ENCODE peak calls at places on chromosomes 2 and 18, in seven cellular contexts. One of them, this sample, is unnamed.

GRCh38 chr2:185456517-185456916 is 282.1 kb upstream of the FSIP2 start:
- DNase-seq in glomerular endothelial cell: no peak
- DNase-seq in AG10803: peak
- DNase-seq in RCC 7860: no peak
- DNase-seq in HCEC 1CT: peak
- DNase-seq in osteoblast: no peak
- DNase-seq in activated T-helper 1 cell treated with anti-CD3 and anti-CD28 coated beads, Interleukin-2, amount 50 U/mL, for 16 hours: no peak
- DNase-seq in this sample: no peak

GRCh38 chr2:222358876-222359275 is 60.1 kb upstream of the PAX3 start:
- DNase-seq in osteoblast: peak
- DNase-seq in RCC 7860: no peak
- DNase-seq in AG10803: peak
- DNase-seq in activated T-helper 1 cell treated with anti-CD3 and anti-CD28 coated beads, Interleukin-2, amount 50 U/mL, for 16 hours: no peak
- DNase-seq in glomerular endothelial cell: no peak
- DNase-seq in HCEC 1CT: no peak
- DNase-seq in this sample: peak

GRCh38 chr18:66601649-66602048 is 2.2 kb downstream of the CDH19 start:
- DNase-seq in activated T-helper 1 cell treated with anti-CD3 and anti-CD28 coated beads, Interleukin-2, amount 50 U/mL, for 16 hours: no peak
- DNase-seq in HCEC 1CT: no peak
- DNase-seq in RCC 7860: no peak
- DNase-seq in osteoblast: no peak
- DNase-seq in AG10803: no peak
- DNase-seq in glomerular endothelial cell: no peak
- DNase-seq in this sample: no peak

GRCh38 chr2:59584958-59585357 is 968.5 kb downstream of the BCL11A start:
- DNase-seq in osteoblast: no peak
- DNase-seq in activated T-helper 1 cell treated with anti-CD3 and anti-CD28 coated beads, Interleukin-2, amount 50 U/mL, for 16 hours: no peak
- DNase-seq in AG10803: no peak
- DNase-seq in RCC 7860: no peak
- DNase-seq in HCEC 1CT: no peak
- DNase-seq in glomerular endothelial cell: no peak
- DNase-seq in this sample: no peak

GRCh38 chr2:85578243-85579180 is 1.1 kb downstream of the VAMP8 start:
- DNase-seq in AG10803: no peak
- DNase-seq in osteoblast: peak
- DNase-seq in glomerular endothelial cell: no peak
- DNase-seq in RCC 7860: no peak
- DNase-seq in HCEC 1CT: no peak
- DNase-seq in activated T-helper 1 cell treated with anti-CD3 and anti-CD28 coated beads, Interleukin-2, amount 50 U/mL, for 16 hours: no peak
- DNase-seq in this sample: no peak

GRCh38 chr18:23191952-23192662 is 56.8 kb downstream of the CABLES1 start:
- DNase-seq in activated T-helper 1 cell treated with anti-CD3 and anti-CD28 coated beads, Interleukin-2, amount 50 U/mL, for 16 hours: no peak
- DNase-seq in osteoblast: peak
- DNase-seq in glomerular endothelial cell: peak
- DNase-seq in AG10803: peak
- DNase-seq in RCC 7860: peak
- DNase-seq in HCEC 1CT: peak
- DNase-seq in this sample: peak

GRCh38 chr2:73107211-73107926 is 5.4 kb downstream of the RAB11FIP5 start:
- DNase-seq in activated T-helper 1 cell treated with anti-CD3 and anti-CD28 coated beads, Interleukin-2, amount 50 U/mL, for 16 hours: no peak
- DNase-seq in HCEC 1CT: peak
- DNase-seq in glomerular endothelial cell: no peak
- DNase-seq in AG10803: peak
- DNase-seq in osteoblast: peak
- DNase-seq in RCC 7860: no peak
- DNase-seq in this sample: no peak

GRCh38 chr18:78979682-78980278 is at the start of gene SALL3:
- DNase-seq in RCC 7860: no peak
- DNase-seq in activated T-helper 1 cell treated with anti-CD3 and anti-CD28 coated beads, Interleukin-2, amount 50 U/mL, for 16 hours: no peak
- DNase-seq in osteoblast: peak
- DNase-seq in glomerular endothelial cell: no peak
- DNase-seq in AG10803: no peak
- DNase-seq in HCEC 1CT: no peak
- DNase-seq in this sample: no peak

GRCh38 chr2:29766191-29766590 is 155.2 kb downstream of the ALK start:
- DNase-seq in osteoblast: peak
- DNase-seq in HCEC 1CT: peak
- DNase-seq in activated T-helper 1 cell treated with anti-CD3 and anti-CD28 coated beads, Interleukin-2, amount 50 U/mL, for 16 hours: no peak
- DNase-seq in AG10803: peak
- DNase-seq in glomerular endothelial cell: no peak
- DNase-seq in RCC 7860: no peak
- DNase-seq in this sample: no peak

GRCh38 chr2:148812306-148812705 is 62.7 kb upstream of the KIF5C start:
- DNase-seq in activated T-helper 1 cell treated with anti-CD3 and anti-CD28 coated beads, Interleukin-2, amount 50 U/mL, for 16 hours: no peak
- DNase-seq in HCEC 1CT: peak
- DNase-seq in osteoblast: peak
- DNase-seq in AG10803: peak
- DNase-seq in glomerular endothelial cell: no peak
- DNase-seq in RCC 7860: peak
- DNase-seq in this sample: peak

GRCh38 chr2:210009896-210010295 is 7.5 kb downstream of the RPE start:
- DNase-seq in osteoblast: no peak
- DNase-seq in AG10803: no peak
- DNase-seq in glomerular endothelial cell: no peak
- DNase-seq in HCEC 1CT: no peak
- DNase-seq in RCC 7860: no peak
- DNase-seq in activated T-helper 1 cell treated with anti-CD3 and anti-CD28 coated beads, Interleukin-2, amount 50 U/mL, for 16 hours: no peak
- DNase-seq in this sample: no peak

GRCh38 chr2:86293612-86294011 is 43.8 kb downstream of the REEP1 start:
- DNase-seq in osteoblast: no peak
- DNase-seq in glomerular endothelial cell: no peak
- DNase-seq in AG10803: no peak
- DNase-seq in activated T-helper 1 cell treated with anti-CD3 and anti-CD28 coated beads, Interleukin-2, amount 50 U/mL, for 16 hours: no peak
- DNase-seq in HCEC 1CT: peak
- DNase-seq in RCC 7860: no peak
- DNase-seq in this sample: no peak

GRCh38 chr2:76759634-76760366 is 762.4 kb downstream of the LRRTM4 start:
- DNase-seq in glomerular endothelial cell: no peak
- DNase-seq in osteoblast: no peak
- DNase-seq in activated T-helper 1 cell treated with anti-CD3 and anti-CD28 coated beads, Interleukin-2, amount 50 U/mL, for 16 hours: no peak
- DNase-seq in HCEC 1CT: no peak
- DNase-seq in RCC 7860: no peak
- DNase-seq in AG10803: no peak
- DNase-seq in this sample: no peak

GRCh38 chr2:64548795-64549194 is 24.7 kb downstream of the AFTPH start:
- DNase-seq in glomerular endothelial cell: no peak
- DNase-seq in HCEC 1CT: no peak
- DNase-seq in AG10803: no peak
- DNase-seq in activated T-helper 1 cell treated with anti-CD3 and anti-CD28 coated beads, Interleukin-2, amount 50 U/mL, for 16 hours: no peak
- DNase-seq in osteoblast: no peak
- DNase-seq in RCC 7860: no peak
- DNase-seq in this sample: no peak

GRCh38 chr18:36638224-36638623 is 190.6 kb downstream of the TPGS2 start:
- DNase-seq in glomerular endothelial cell: no peak
- DNase-seq in RCC 7860: peak
- DNase-seq in osteoblast: no peak
- DNase-seq in HCEC 1CT: no peak
- DNase-seq in activated T-helper 1 cell treated with anti-CD3 and anti-CD28 coated beads, Interleukin-2, amount 50 U/mL, for 16 hours: no peak
- DNase-seq in AG10803: no peak
- DNase-seq in this sample: no peak

GRCh38 chr2:2731101-2731850 is 400.2 kb upstream of the MYT1L start:
- DNase-seq in osteoblast: no peak
- DNase-seq in glomerular endothelial cell: no peak
- DNase-seq in activated T-helper 1 cell treated with anti-CD3 and anti-CD28 coated beads, Interleukin-2, amount 50 U/mL, for 16 hours: no peak
- DNase-seq in HCEC 1CT: no peak
- DNase-seq in RCC 7860: no peak
- DNase-seq in AG10803: no peak
- DNase-seq in this sample: no peak

GRCh38 chr2:1743396-1744150 is 742 bp downstream of the PXDN start:
- DNase-seq in osteoblast: peak
- DNase-seq in activated T-helper 1 cell treated with anti-CD3 and anti-CD28 coated beads, Interleukin-2, amount 50 U/mL, for 16 hours: no peak
- DNase-seq in glomerular endothelial cell: no peak
- DNase-seq in HCEC 1CT: peak
- DNase-seq in AG10803: peak
- DNase-seq in RCC 7860: no peak
- DNase-seq in this sample: no peak

GRCh38 chr2:27663160-27663462 is 303 bp downstream of the SUPT7L start:
- DNase-seq in HCEC 1CT: no peak
- DNase-seq in osteoblast: peak
- DNase-seq in RCC 7860: no peak
- DNase-seq in activated T-helper 1 cell treated with anti-CD3 and anti-CD28 coated beads, Interleukin-2, amount 50 U/mL, for 16 hours: no peak
- DNase-seq in glomerular endothelial cell: no peak
- DNase-seq in AG10803: no peak
- DNase-seq in this sample: no peak

GRCh38 chr2:77105008-77105407 is 417.2 kb downstream of the LRRTM4 start:
- DNase-seq in HCEC 1CT: no peak
- DNase-seq in activated T-helper 1 cell treated with anti-CD3 and anti-CD28 coated beads, Interleukin-2, amount 50 U/mL, for 16 hours: no peak
- DNase-seq in AG10803: no peak
- DNase-seq in glomerular endothelial cell: no peak
- DNase-seq in osteoblast: no peak
- DNase-seq in RCC 7860: no peak
- DNase-seq in this sample: no peak

GRCh38 chr2:204110250-204111183 is 174.0 kb downstream of the ICOS start:
- DNase-seq in AG10803: peak
- DNase-seq in glomerular endothelial cell: peak
- DNase-seq in RCC 7860: no peak
- DNase-seq in HCEC 1CT: no peak
- DNase-seq in osteoblast: no peak
- DNase-seq in activated T-helper 1 cell treated with anti-CD3 and anti-CD28 coated beads, Interleukin-2, amount 50 U/mL, for 16 hours: peak
- DNase-seq in this sample: peak

GRCh38 chr2:169732583-169733358 is 861 bp upstream of the KLHL23 start:
- DNase-seq in activated T-helper 1 cell treated with anti-CD3 and anti-CD28 coated beads, Interleukin-2, amount 50 U/mL, for 16 hours: no peak
- DNase-seq in osteoblast: no peak
- DNase-seq in HCEC 1CT: no peak
- DNase-seq in AG10803: no peak
- DNase-seq in RCC 7860: no peak
- DNase-seq in glomerular endothelial cell: no peak
- DNase-seq in this sample: no peak

GRCh38 chr2:28423856-28424605 is 31.4 kb downstream of the FOSL2 start:
- DNase-seq in AG10803: no peak
- DNase-seq in osteoblast: no peak
- DNase-seq in activated T-helper 1 cell treated with anti-CD3 and anti-CD28 coated beads, Interleukin-2, amount 50 U/mL, for 16 hours: no peak
- DNase-seq in HCEC 1CT: no peak
- DNase-seq in glomerular endothelial cell: no peak
- DNase-seq in RCC 7860: no peak
- DNase-seq in this sample: no peak